ENCODE peak calls at places on chromosomes 6 and 20, in four cellular contexts. One of them, this sample, is unnamed.

GRCh38 chr20:9147553-9148024 is 78.7 kb downstream of the PLCB4 start:
- DNase-seq in K562: no peak
- DNase-seq in spleen: no peak
- DNase-seq in suprapubic skin: no peak
- DNase-seq in this sample: no peak

GRCh38 chr6:53975966-53976610 is 135.2 kb upstream of the MLIP start:
- DNase-seq in spleen: no peak
- DNase-seq in K562: no peak
- DNase-seq in suprapubic skin: no peak
- DNase-seq in this sample: no peak

GRCh38 chr6:16391451-16391912 is 153.1 kb downstream of the GMPR start:
- DNase-seq in spleen: no peak
- DNase-seq in K562: no peak
- DNase-seq in suprapubic skin: no peak
- DNase-seq in this sample: no peak

GRCh38 chr6:137341721-137342195 is 122.6 kb upstream of the IFNGR1 start:
- DNase-seq in spleen: no peak
- DNase-seq in suprapubic skin: no peak
- DNase-seq in K562: no peak
- DNase-seq in this sample: no peak

GRCh38 chr20:6298049-6298448 is 175.2 kb upstream of the FERMT1 start:
- DNase-seq in K562: no peak
- DNase-seq in suprapubic skin: no peak
- DNase-seq in spleen: no peak
- DNase-seq in this sample: no peak

GRCh38 chr6:17905611-17906592 is 81.5 kb downstream of the KIF13A start:
- DNase-seq in K562: no peak
- DNase-seq in spleen: no peak
- DNase-seq in suprapubic skin: no peak
- DNase-seq in this sample: no peak

GRCh38 chr6:152380993-152381898 is 255.9 kb downstream of the SYNE1 start:
- DNase-seq in spleen: no peak
- DNase-seq in suprapubic skin: peak; percentile 87
- DNase-seq in K562: no peak
- DNase-seq in this sample: peak; percentile 91

GRCh38 chr6:135179920-135180457 is 1.1 kb upstream of the MYB start:
- DNase-seq in K562: no peak
- DNase-seq in suprapubic skin: no peak
- DNase-seq in spleen: no peak
- DNase-seq in this sample: no peak

GRCh38 chr6:163170294-163170883 is 244.1 kb upstream of the QKI start:
- DNase-seq in K562: peak; percentile 88
- DNase-seq in suprapubic skin: no peak
- DNase-seq in spleen: no peak
- DNase-seq in this sample: no peak

GRCh38 chr20:34877002-34877264 is 521 bp downstream of the ACSS2 start:
- DNase-seq in spleen: no peak
- DNase-seq in K562: no peak
- DNase-seq in suprapubic skin: no peak
- DNase-seq in this sample: no peak

GRCh38 chr6:122580731-122581130 is 29.5 kb upstream of the PKIB start:
- DNase-seq in suprapubic skin: no peak
- DNase-seq in K562: no peak
- DNase-seq in spleen: no peak
- DNase-seq in this sample: peak; percentile 4

GRCh38 chr6:130946076-130946475 is 117.0 kb downstream of the EPB41L2 start:
- DNase-seq in suprapubic skin: no peak
- DNase-seq in spleen: no peak
- DNase-seq in K562: no peak
- DNase-seq in this sample: no peak

DNA sequence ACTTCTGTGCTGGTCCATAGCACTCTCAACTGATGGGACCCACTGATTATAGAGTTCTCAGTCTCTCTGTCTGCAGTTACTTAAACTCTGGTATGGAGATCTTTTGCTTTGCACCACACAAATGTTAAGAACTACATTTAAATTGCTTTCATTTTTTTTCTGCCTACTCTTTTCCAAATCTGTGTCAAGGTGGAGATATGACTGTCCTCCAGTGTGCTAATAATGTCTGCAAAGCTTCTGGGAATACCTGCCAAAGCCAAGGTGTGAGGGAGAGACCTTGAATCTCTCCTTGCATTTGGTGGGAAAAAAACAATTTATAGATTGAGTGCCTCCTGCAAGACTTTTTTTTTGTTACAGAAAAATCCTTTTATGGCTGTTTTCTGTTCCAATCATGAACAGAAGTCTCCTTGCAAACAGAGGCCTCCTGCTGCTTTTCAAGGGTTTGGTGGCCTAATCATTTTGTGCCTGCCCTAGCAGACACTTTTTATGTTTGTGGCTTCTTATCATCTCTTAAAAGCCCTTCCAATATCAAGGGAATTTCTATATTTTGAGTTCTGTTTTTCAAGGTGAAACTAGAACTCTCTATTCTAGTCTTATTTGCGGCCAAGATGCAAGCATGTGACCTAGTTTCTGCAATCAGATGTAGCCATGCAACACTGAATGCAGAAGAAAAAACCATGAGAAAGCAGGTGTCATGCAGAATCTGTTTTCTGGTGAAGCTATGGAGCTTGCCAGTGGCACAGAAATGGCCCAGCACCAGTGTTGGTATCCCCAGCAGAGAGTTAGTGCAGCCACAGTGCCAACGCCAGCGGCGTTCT is 23.2 kb upstream of the AKIRIN2 start:
- DNase-seq in spleen: no peak
- DNase-seq in K562: no peak
- DNase-seq in suprapubic skin: no peak
- DNase-seq in this sample: no peak
- TF ChIP-seq POLR2AphosphoS5 in spleen: no peak
- TF ChIP-seq POLR2AphosphoS5 in K562: no peak
- TF ChIP-seq POLR2AphosphoS5 in suprapubic skin: no peak
- TF ChIP-seq POLR2AphosphoS5 in this sample: no peak

GRCh38 chr20:33684533-33685327 is 1.5 kb downstream of the E2F1 start:
- DNase-seq in spleen: no peak
- DNase-seq in suprapubic skin: no peak
- DNase-seq in K562: no peak
- DNase-seq in this sample: no peak
- TF ChIP-seq POLR2AphosphoS5 in spleen: no peak
- TF ChIP-seq POLR2AphosphoS5 in suprapubic skin: no peak
- TF ChIP-seq POLR2AphosphoS5 in K562: no peak
- TF ChIP-seq POLR2AphosphoS5 in this sample: no peak

DNA sequence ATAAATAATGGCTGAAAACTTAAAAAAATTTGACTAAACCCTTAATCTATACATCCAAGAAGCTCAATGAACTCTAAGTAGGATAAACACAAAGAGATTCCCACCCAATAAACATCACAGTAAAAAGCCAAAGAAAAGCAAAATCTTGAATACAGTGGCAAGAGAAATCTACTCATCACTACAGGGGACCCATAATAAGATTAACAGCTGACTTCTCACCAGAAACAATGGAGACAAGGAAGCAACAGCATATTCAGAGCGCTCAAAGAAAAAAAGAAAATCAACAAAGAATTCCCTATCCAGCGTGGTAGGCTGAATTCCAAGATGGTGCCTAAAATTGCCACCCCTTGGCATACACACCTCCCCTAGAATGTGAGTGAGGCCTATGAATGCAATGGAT is 18.6 kb downstream of the SNX3 start:
- DNase-seq in suprapubic skin: no peak
- DNase-seq in spleen: no peak
- DNase-seq in K562: no peak
- DNase-seq in this sample: no peak
- TF ChIP-seq POLR2AphosphoS5 in suprapubic skin: no peak
- TF ChIP-seq POLR2AphosphoS5 in spleen: no peak
- TF ChIP-seq POLR2AphosphoS5 in K562: no peak
- TF ChIP-seq POLR2AphosphoS5 in this sample: no peak

DNA sequence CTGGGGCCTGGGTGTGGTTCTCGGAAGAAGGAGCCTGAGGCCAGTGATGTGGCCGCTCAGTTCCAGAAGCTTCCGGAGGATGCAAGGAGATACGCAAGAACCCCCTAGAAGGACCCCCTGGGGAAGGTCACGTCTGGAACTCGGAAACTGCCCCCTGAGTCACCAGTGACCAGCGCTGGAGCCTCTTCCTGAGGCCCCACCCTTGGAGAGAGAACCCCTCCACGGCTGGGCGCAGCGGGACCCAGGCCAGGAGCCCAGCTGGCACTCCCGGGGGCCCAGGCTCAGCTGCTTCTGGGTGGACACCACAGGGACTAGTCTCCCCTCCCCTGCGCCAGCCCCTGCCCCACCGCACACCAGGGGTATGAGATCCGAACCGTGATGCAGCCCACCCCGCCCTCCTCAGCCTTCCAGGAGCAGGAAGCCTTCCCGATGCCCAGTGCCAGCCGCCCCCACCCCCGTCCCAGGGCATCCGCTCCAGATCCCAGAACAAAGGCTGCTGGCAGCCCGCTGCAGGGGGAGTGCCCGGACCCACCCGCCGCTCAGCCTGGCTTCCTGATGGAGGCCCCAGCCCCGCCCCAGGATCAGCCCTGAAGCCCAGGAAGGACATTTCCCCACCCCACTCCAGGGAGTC is 7.5 kb downstream of the LAMA5 start:
- DNase-seq in spleen: no peak
- DNase-seq in suprapubic skin: no peak
- DNase-seq in K562: peak; percentile 36
- DNase-seq in this sample: no peak
- TF ChIP-seq POLR2AphosphoS5 in spleen: peak; percentile 72
- TF ChIP-seq POLR2AphosphoS5 in suprapubic skin: no peak
- TF ChIP-seq POLR2AphosphoS5 in K562: no peak
- TF ChIP-seq POLR2AphosphoS5 in this sample: no peak

GRCh38 chr20:31662372-31662854 is 24.7 kb downstream of the COX4I2 start:
- DNase-seq in spleen: no peak
- DNase-seq in K562: no peak
- DNase-seq in suprapubic skin: no peak
- DNase-seq in this sample: no peak

GRCh38 chr20:31665753-31666152 is 28.0 kb downstream of the COX4I2 start:
- DNase-seq in K562: no peak
- DNase-seq in suprapubic skin: no peak
- DNase-seq in spleen: no peak
- DNase-seq in this sample: no peak

GRCh38 chr20:31664696-31665354 is 27.1 kb downstream of the COX4I2 start:
- DNase-seq in K562: no peak
- DNase-seq in spleen: no peak
- DNase-seq in suprapubic skin: no peak
- DNase-seq in this sample: no peak

GRCh38 chr20:31663524-31663837 is 25.8 kb downstream of the COX4I2 start:
- DNase-seq in K562: no peak
- DNase-seq in spleen: no peak
- DNase-seq in suprapubic skin: no peak
- DNase-seq in this sample: no peak

GRCh38 chr20:31663838-31664695 is 26.4 kb downstream of the COX4I2 start:
- DNase-seq in K562: no peak
- DNase-seq in suprapubic skin: no peak
- DNase-seq in spleen: no peak
- DNase-seq in this sample: peak; percentile 97
- TF ChIP-seq POLR2AphosphoS5 in K562: no peak
- TF ChIP-seq POLR2AphosphoS5 in suprapubic skin: no peak
- TF ChIP-seq POLR2AphosphoS5 in spleen: no peak
- TF ChIP-seq POLR2AphosphoS5 in this sample: peak; percentile 60

GRCh38 chr20:39800111-39800510 is 838.0 kb downstream of the DHX35 start:
- DNase-seq in spleen: no peak
- DNase-seq in K562: no peak
- DNase-seq in suprapubic skin: no peak
- DNase-seq in this sample: no peak

GRCh38 chr20:39800548-39800947 is 838.4 kb downstream of the DHX35 start:
- DNase-seq in spleen: no peak
- DNase-seq in K562: no peak
- DNase-seq in suprapubic skin: no peak
- DNase-seq in this sample: no peak

GRCh38 chr20:39799366-39799965 is 837.3 kb downstream of the DHX35 start:
- DNase-seq in spleen: no peak
- DNase-seq in suprapubic skin: no peak
- DNase-seq in K562: no peak
- DNase-seq in this sample: no peak

GRCh38 chr20:39795401-39796272 is 833.5 kb downstream of the DHX35 start:
- DNase-seq in spleen: no peak
- DNase-seq in K562: no peak
- DNase-seq in suprapubic skin: no peak
- DNase-seq in this sample: no peak
- TF ChIP-seq POLR2AphosphoS5 in spleen: no peak
- TF ChIP-seq POLR2AphosphoS5 in K562: no peak
- TF ChIP-seq POLR2AphosphoS5 in suprapubic skin: no peak
- TF ChIP-seq POLR2AphosphoS5 in this sample: no peak

DNA sequence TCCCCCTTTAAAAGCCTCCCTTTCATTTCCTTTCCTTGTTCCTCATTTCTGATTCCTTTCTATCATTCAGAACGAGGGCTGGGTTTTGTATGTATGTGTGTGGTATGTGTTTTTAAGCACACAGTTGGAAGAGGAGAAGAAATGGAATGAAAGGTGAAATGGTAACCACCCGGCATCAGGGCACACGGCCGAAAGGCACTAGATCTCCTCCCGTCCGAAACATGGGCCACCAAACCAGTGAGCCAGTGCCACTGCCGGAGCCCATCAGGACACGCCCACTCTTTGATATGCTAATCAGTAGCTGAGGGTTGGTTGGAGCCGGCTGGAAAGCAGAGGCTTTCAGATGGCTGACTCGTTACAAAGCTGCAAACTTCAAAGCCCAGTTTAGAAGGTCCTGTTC is 228.6 kb upstream of the JARID2 start:
- DNase-seq in K562: peak; percentile 69
- DNase-seq in suprapubic skin: no peak
- DNase-seq in spleen: no peak
- DNase-seq in this sample: no peak
- TF ChIP-seq POLR2AphosphoS5 in K562: no peak
- TF ChIP-seq POLR2AphosphoS5 in suprapubic skin: no peak
- TF ChIP-seq POLR2AphosphoS5 in spleen: no peak
- TF ChIP-seq POLR2AphosphoS5 in this sample: no peak

DNA sequence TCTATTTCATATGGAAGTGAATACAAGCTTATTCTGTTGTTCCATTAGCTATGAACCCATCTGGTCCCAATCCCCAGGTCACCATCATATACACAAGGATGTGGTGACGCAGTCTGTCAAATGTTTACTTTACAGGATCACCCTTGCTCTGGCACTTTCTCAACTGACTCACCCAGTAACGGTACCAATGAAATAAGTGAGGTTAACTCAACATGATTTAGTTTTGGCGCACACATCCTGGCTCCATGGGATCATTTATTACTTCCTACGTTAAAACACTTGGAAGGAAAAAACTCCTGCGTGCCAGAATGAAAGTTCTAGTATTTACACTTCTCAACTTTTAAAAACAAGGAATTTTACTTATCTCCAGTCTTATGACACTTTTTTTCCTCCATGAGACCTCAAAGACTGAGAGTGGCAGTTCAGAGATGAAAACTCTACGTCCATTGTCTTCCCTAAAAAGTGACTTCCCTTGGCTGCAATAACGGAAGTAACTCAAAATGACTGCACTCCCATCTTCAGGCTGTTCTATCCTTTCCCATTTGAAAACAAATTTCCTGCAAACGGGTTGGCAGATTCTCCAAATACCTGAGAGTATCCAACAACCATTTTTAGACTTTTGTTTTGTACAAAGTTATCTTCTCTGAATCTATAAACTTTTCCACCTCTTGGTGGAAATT is 15.9 kb downstream of the AGPAT4 start:
- DNase-seq in spleen: no peak
- DNase-seq in suprapubic skin: no peak
- DNase-seq in K562: no peak
- DNase-seq in this sample: no peak
- TF ChIP-seq POLR2AphosphoS5 in spleen: no peak
- TF ChIP-seq POLR2AphosphoS5 in suprapubic skin: no peak
- TF ChIP-seq POLR2AphosphoS5 in K562: no peak
- TF ChIP-seq POLR2AphosphoS5 in this sample: no peak